ENCODE peak calls at places on chromosomes 13 and 19, in six cellular contexts. U is H9, E is IMR-90, Q is mesendoderm, K is H1, F is mesenchymal stem cell. B is an unnamed sample.
A peak's percentile ranks its signal among the peaks of the same experiment; 100 is the strongest.

GRCh38 chr19:46357846-46358583 is 11.1 kb downstream of the PPP5C start:
- DNase-seq in F (no peak), U (no peak), K (no peak), E (peak; percentile 36), Q (no peak), B (no peak)

GRCh38 chr19:44809856-44810554 is 1.1 kb downstream of the BCAM start:
- DNase-seq in Q (no peak), E (no peak), U (no peak), K (no peak), F (no peak), B (no peak)

GRCh38 chr19:56687036-56687435 is 15.5 kb upstream of the ZNF835 start:
- DNase-seq in U (no peak), E (no peak), K (no peak), F (no peak), Q (no peak), B (no peak)

GRCh38 chr19:51107406-51108065 is 673 bp downstream of the CTU1 start:
- DNase-seq in E (peak; percentile 20), F (no peak), Q (peak; percentile 79), U (peak; percentile 45), K (no peak), B (no peak)

GRCh38 chr13:75792526-75793187 is 156.5 kb downstream of the LMO7 start:
- DNase-seq in Q (peak; percentile 69), K (no peak), U (no peak), E (peak; percentile 56), F (peak; percentile 59), B (no peak)

GRCh38 chr13:43289458-43290255 is 266.3 kb downstream of the DNAJC15 start:
- DNase-seq in E (peak; percentile 27), F (no peak), U (no peak), Q (no peak), K (no peak), B (no peak)

GRCh38 chr13:26628706-26629105 is 71.2 kb downstream of the WASF3 start:
- DNase-seq in K (no peak), E (peak; percentile 40), U (peak; percentile 42), F (no peak), Q (peak; percentile 63), B (no peak)

GRCh38 chr19:2350656-2351055 is 9.4 kb upstream of the TMPRSS9 start:
- DNase-seq in E (no peak), U (no peak), K (no peak), Q (no peak), F (no peak), B (no peak)

GRCh38 chr13:94345374-94346195 is 133.9 kb downstream of the DCT start:
- DNase-seq in K (no peak), F (peak; percentile 32), Q (peak; percentile 29), U (no peak), E (peak; percentile 44), B (no peak)

GRCh38 chr19:52229524-52229923 is 39.7 kb downstream of the PPP2R1A start:
- DNase-seq in F (no peak), U (no peak), K (no peak), E (no peak), Q (no peak), B (no peak)

GRCh38 chr13:20814224-20814910 is 40.6 kb upstream of the EEF1AKMT1 start:
- DNase-seq in F (peak; percentile 96), Q (peak; percentile 40), K (no peak), U (no peak), E (peak; percentile 96), B (no peak)

GRCh38 chr13:30113531-30113930 is 193.8 kb downstream of the KATNAL1 start:
- DNase-seq in K (no peak), U (no peak), E (no peak), Q (no peak), F (no peak), B (no peak)

GRCh38 chr13:26541678-26542553 is 15.6 kb upstream of the WASF3 start:
- DNase-seq in F (no peak), U (no peak), E (no peak), Q (no peak), K (no peak), B (no peak)

GRCh38 chr19:41735071-41735623 is 20.2 kb upstream of the CEACAM6 start:
- DNase-seq in E (no peak), F (no peak), U (no peak), K (no peak), Q (no peak), B (no peak)

GRCh38 chr19:14000691-14001365 is 5.3 kb downstream of the RFX1 start:
- DNase-seq in E (no peak), Q (no peak), U (no peak), F (no peak), K (no peak), B (no peak)

GRCh38 chr19:31513841-31514240 is 164.6 kb upstream of the TSHZ3 start:
- DNase-seq in K (no peak), U (no peak), E (no peak), Q (no peak), F (no peak), B (no peak)

GRCh38 chr19:38267780-38268430 is 3.5 kb downstream of the SPINT2 start:
- DNase-seq in E (no peak), U (no peak), F (no peak), K (no peak), Q (peak; percentile 41), B (no peak)

GRCh38 chr19:18670313-18670712 is 13.2 kb upstream of the CRTC1 start:
- DNase-seq in Q (no peak), K (no peak), U (no peak), E (no peak), F (no peak), B (no peak)

GRCh38 chr19:33406521-33407139 is 33.1 kb downstream of the CEBPG start:
- DNase-seq in K (peak; percentile 68), E (peak; percentile 39), Q (peak; percentile 81), U (peak; percentile 89), F (peak; percentile 59), B (peak; percentile 76)

GRCh38 chr19:42201489-42202289 is 15.8 kb downstream of the DEDD2 start:
- DNase-seq in E (no peak), U (no peak), Q (no peak), K (no peak), F (no peak), B (no peak)

GRCh38 chr13:59269476-59269875 is 894.3 kb downstream of the DIAPH3 start:
- DNase-seq in F (peak; percentile 93), E (peak; percentile 72), K (no peak), U (no peak), Q (peak; percentile 30), B (no peak)

GRCh38 chr19:46726551-46726950 is 9.6 kb upstream of the PRKD2 start:
- DNase-seq in F (no peak), E (no peak), U (no peak), K (no peak), Q (no peak), B (no peak)

GRCh38 chr19:3351702-3352447 is 14.5 kb upstream of the NFIC start:
- DNase-seq in U (no peak), E (no peak), F (no peak), K (no peak), Q (no peak), B (no peak)
- H2BK15ac ChIP-seq in U (no peak overlapping the region), E (no peak overlapping the region), F (no peak overlapping the region), K (no peak overlapping the region), Q (no peak overlapping the region), B (no peak overlapping the region)

DNA sequence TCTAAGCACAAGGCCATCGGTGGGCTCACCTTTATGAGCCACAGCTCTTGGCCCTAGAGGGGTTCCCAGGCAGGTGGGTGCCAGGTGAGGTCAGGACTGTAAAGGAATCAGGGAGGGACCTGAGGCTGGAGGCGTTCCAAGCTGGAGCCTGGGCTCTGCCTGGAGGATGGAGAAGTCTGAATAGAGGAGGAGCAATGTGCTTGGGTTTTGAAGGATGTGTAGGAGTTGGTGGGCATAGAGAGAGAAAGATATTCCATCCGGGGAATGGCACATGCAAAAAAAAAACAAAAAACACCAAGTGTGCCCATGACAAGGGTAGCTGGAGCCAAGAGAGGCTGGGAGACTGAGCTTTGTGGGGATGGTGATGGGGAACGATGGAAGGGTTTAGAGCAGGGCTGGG is 2.4 kb downstream of the GRIN3B start:
- DNase-seq in F (no peak), K (no peak), Q (no peak), U (no peak), E (no peak), B (no peak)
- H2BK15ac ChIP-seq in F (no peak overlapping the region), K (no peak overlapping the region), Q (no peak overlapping the region), U (no peak overlapping the region), E (no peak overlapping the region), B (peak overlapping the region; percentile 92)

DNA sequence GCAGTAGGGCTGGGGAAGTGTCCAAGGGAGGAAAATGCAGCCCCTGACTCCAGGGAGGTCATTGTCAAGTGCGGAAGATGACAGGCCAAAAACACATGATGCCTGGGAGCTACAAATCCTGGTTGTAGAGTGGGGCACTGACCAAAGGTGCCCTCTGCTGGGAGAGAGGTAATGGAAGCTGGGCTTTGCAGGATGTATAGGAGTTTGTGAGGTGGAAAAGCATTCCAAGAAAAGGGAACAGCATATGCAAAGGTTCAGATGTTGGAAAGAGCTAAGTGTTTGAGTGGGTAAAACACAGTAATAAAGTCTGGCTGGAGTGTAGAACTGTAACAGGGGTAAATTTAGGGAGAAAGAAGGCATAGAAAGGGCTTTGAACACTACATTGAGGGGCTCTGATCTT is 46.9 kb upstream of the PTPRS start:
- DNase-seq in U (no peak), Q (no peak), F (no peak), E (no peak), K (no peak), B (no peak)
- H2BK15ac ChIP-seq in U (no peak overlapping the region), Q (no peak overlapping the region), F (no peak overlapping the region), E (no peak overlapping the region), K (no peak overlapping the region), B (no peak overlapping the region)

GRCh38 chr19:55442372-55443044 is 592 bp downstream of the SHISA7 start:
- DNase-seq in K (no peak), E (no peak), Q (no peak), F (no peak), U (peak; percentile 67), B (no peak)

GRCh38 chr19:55444720-55445045 is 1.6 kb upstream of the SHISA7 start:
- DNase-seq in K (no peak), E (no peak), Q (no peak), U (no peak), F (no peak), B (no peak)

GRCh38 chr19:55443045-55443823 is at the start of gene SHISA7:
- DNase-seq in K (no peak), Q (no peak), F (no peak), U (no peak), E (no peak), B (no peak)

GRCh38 chr19:55446060-55446459 is 3.0 kb upstream of the SHISA7 start:
- DNase-seq in K (no peak), Q (no peak), E (no peak), U (no peak), F (no peak), B (no peak)

DNA sequence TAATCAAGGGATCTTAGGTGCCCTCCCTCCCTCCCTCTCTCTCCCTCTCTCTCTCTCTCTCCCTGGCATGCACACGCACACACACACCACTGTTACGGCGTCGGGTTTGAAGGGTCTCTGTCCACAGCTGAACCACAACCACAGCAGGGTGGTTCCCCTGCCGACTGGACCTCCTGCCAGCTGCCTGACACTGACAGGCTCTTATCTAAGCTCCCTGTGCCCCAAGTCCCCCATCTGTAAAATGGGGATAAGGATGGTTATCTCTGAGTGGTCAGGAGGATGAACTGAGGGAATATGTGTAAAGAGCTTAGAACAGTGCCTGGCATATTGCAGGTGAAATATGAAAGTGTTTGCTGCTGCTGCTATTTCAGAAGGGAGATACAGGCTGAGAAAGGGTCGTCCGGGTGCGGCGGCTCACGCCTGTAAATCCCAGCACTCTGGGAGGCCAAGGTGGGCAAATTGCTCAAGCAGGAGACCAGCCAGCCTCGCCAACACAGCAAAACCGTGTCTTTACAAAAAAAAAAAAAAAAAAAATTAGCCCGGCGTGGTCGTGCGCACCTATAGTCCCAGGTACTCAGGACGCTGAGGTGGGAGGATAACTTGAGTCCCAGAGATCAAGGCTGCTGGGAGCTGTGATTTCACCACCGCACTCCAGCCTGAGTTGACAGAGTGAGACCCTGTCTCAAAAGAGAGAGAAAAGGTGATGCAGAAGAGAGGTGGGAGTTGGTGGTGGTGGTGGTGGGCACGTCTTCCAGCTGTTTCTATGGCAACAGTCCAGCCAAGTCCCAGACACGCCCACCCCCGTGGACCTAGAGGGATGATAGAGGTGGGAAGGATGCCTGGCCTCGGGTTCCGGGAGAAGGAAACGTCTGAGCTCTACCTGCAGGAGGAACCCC is 972 bp upstream of the SHISA7 start:
- DNase-seq in Q (no peak), K (no peak), U (no peak), E (no peak), F (no peak), B (no peak)
- H2BK15ac ChIP-seq in Q (no peak overlapping the region), K (no peak overlapping the region), U (no peak overlapping the region), E (no peak overlapping the region), F (no peak overlapping the region), B (peak overlapping the region; percentile 21)

B was measured in neuronal stem cell.